ENCODE peak calls at places on chromosome 13, in eight cellular contexts. One of them, this sample, is unnamed.

GRCh38 chr13:110887242-110887954 is 27.5 kb downstream of the ANKRD10 start:
- DNase-seq in body of pancreas: no peak
- DNase-seq in GM12865: no peak
- DNase-seq in CD4-positive, alpha-beta T cell: no peak
- DNase-seq in astrocyte: no peak
- DNase-seq in lower leg skin: no peak
- DNase-seq in mucosa of descending colon: no peak
- DNase-seq in heart left ventricle: no peak
- DNase-seq in this sample: peak; percentile 40

GRCh38 chr13:34617684-34618083 is 324.4 kb upstream of the NBEA start:
- DNase-seq in body of pancreas: no peak
- DNase-seq in GM12865: no peak
- DNase-seq in CD4-positive, alpha-beta T cell: no peak
- DNase-seq in astrocyte: peak; percentile 27
- DNase-seq in lower leg skin: no peak
- DNase-seq in mucosa of descending colon: no peak
- DNase-seq in heart left ventricle: no peak
- DNase-seq in this sample: no peak

GRCh38 chr13:69793803-69794453 is 313.7 kb upstream of the ATXN8OS start:
- DNase-seq in body of pancreas: no peak
- DNase-seq in GM12865: no peak
- DNase-seq in CD4-positive, alpha-beta T cell: no peak
- DNase-seq in astrocyte: no peak
- DNase-seq in lower leg skin: no peak
- DNase-seq in mucosa of descending colon: no peak
- DNase-seq in heart left ventricle: no peak
- DNase-seq in this sample: no peak

GRCh38 chr13:71712988-71713653 is 153.9 kb downstream of the DACH1 start:
- DNase-seq in body of pancreas: no peak
- DNase-seq in GM12865: no peak
- DNase-seq in CD4-positive, alpha-beta T cell: no peak
- DNase-seq in astrocyte: no peak
- DNase-seq in lower leg skin: no peak
- DNase-seq in mucosa of descending colon: peak; percentile 17
- DNase-seq in heart left ventricle: peak; percentile 26
- DNase-seq in this sample: no peak

GRCh38 chr13:79442221-79442620 is 36.2 kb upstream of the RBM26 start:
- DNase-seq in body of pancreas: no peak
- DNase-seq in GM12865: no peak
- DNase-seq in CD4-positive, alpha-beta T cell: no peak
- DNase-seq in astrocyte: peak; percentile 18
- DNase-seq in lower leg skin: no peak
- DNase-seq in mucosa of descending colon: no peak
- DNase-seq in heart left ventricle: no peak
- DNase-seq in this sample: no peak

GRCh38 chr13:77990973-77991372 is 72.3 kb upstream of the EDNRB start:
- DNase-seq in body of pancreas: no peak
- DNase-seq in GM12865: no peak
- DNase-seq in CD4-positive, alpha-beta T cell: no peak
- DNase-seq in astrocyte: no peak
- DNase-seq in lower leg skin: no peak
- DNase-seq in mucosa of descending colon: no peak
- DNase-seq in heart left ventricle: no peak
- DNase-seq in this sample: no peak

GRCh38 chr13:49561064-49561410 is 24.3 kb downstream of the RCBTB1 start:
- DNase-seq in body of pancreas: peak; percentile 53
- DNase-seq in GM12865: no peak
- DNase-seq in CD4-positive, alpha-beta T cell: no peak
- DNase-seq in astrocyte: peak; percentile 10
- DNase-seq in lower leg skin: no peak
- DNase-seq in mucosa of descending colon: no peak
- DNase-seq in heart left ventricle: peak; percentile 28
- DNase-seq in this sample: no peak

GRCh38 chr13:78121459-78122348 is 203.1 kb upstream of the EDNRB start:
- DNase-seq in body of pancreas: peak; percentile 52
- DNase-seq in GM12865: peak; percentile 80
- DNase-seq in CD4-positive, alpha-beta T cell: no peak
- DNase-seq in astrocyte: peak; percentile 26
- DNase-seq in lower leg skin: no peak
- DNase-seq in mucosa of descending colon: peak; percentile 41
- DNase-seq in heart left ventricle: peak; percentile 42
- DNase-seq in this sample: peak; percentile 70

GRCh38 chr13:94210826-94211225 is 268.7 kb downstream of the DCT start:
- DNase-seq in body of pancreas: no peak
- DNase-seq in GM12865: peak; percentile 38
- DNase-seq in CD4-positive, alpha-beta T cell: no peak
- DNase-seq in astrocyte: no peak
- DNase-seq in lower leg skin: no peak
- DNase-seq in mucosa of descending colon: no peak
- DNase-seq in heart left ventricle: no peak
- DNase-seq in this sample: no peak

GRCh38 chr13:113836917-113837553 is 26.8 kb downstream of the GAS6 start:
- DNase-seq in body of pancreas: peak; percentile 67
- DNase-seq in GM12865: peak; percentile 39
- DNase-seq in CD4-positive, alpha-beta T cell: no peak
- DNase-seq in astrocyte: peak; percentile 87
- DNase-seq in lower leg skin: no peak
- DNase-seq in mucosa of descending colon: peak; percentile 48
- DNase-seq in heart left ventricle: peak; percentile 75
- DNase-seq in this sample: peak; percentile 85

GRCh38 chr13:94947965-94948371 is 235.6 kb upstream of the SOX21 start:
- DNase-seq in body of pancreas: no peak
- DNase-seq in GM12865: no peak
- DNase-seq in CD4-positive, alpha-beta T cell: no peak
- DNase-seq in astrocyte: peak; percentile 41
- DNase-seq in lower leg skin: no peak
- DNase-seq in mucosa of descending colon: no peak
- DNase-seq in heart left ventricle: no peak
- DNase-seq in this sample: no peak

GRCh38 chr13:30022796-30023195 is 172.4 kb upstream of the UBL3 start:
- DNase-seq in body of pancreas: no peak
- DNase-seq in GM12865: no peak
- DNase-seq in CD4-positive, alpha-beta T cell: no peak
- DNase-seq in astrocyte: no peak
- DNase-seq in lower leg skin: no peak
- DNase-seq in mucosa of descending colon: no peak
- DNase-seq in heart left ventricle: no peak
- DNase-seq in this sample: no peak

GRCh38 chr13:46361535-46361934 is 25.5 kb downstream of the RUBCNL start:
- DNase-seq in body of pancreas: no peak
- DNase-seq in GM12865: no peak
- DNase-seq in CD4-positive, alpha-beta T cell: no peak
- DNase-seq in astrocyte: no peak
- DNase-seq in lower leg skin: no peak
- DNase-seq in mucosa of descending colon: no peak
- DNase-seq in heart left ventricle: no peak
- DNase-seq in this sample: no peak

GRCh38 chr13:51125495-51126226 is 14.6 kb upstream of the C13orf42 start:
- DNase-seq in body of pancreas: peak; percentile 72
- DNase-seq in GM12865: peak; percentile 78
- DNase-seq in CD4-positive, alpha-beta T cell: no peak
- DNase-seq in astrocyte: peak; percentile 28
- DNase-seq in lower leg skin: no peak
- DNase-seq in mucosa of descending colon: peak; percentile 57
- DNase-seq in heart left ventricle: peak; percentile 35
- DNase-seq in this sample: peak; percentile 54

GRCh38 chr13:73859841-73860240 is 274.4 kb downstream of the KLF12 start:
- DNase-seq in body of pancreas: no peak
- DNase-seq in GM12865: no peak
- DNase-seq in CD4-positive, alpha-beta T cell: no peak
- DNase-seq in astrocyte: no peak
- DNase-seq in lower leg skin: no peak
- DNase-seq in mucosa of descending colon: no peak
- DNase-seq in heart left ventricle: no peak
- DNase-seq in this sample: no peak

GRCh38 chr13:58773280-58773859 is 1141.8 kb downstream of the PCDH17 start:
- DNase-seq in body of pancreas: no peak
- DNase-seq in GM12865: no peak
- DNase-seq in CD4-positive, alpha-beta T cell: no peak
- DNase-seq in astrocyte: no peak
- DNase-seq in lower leg skin: no peak
- DNase-seq in mucosa of descending colon: no peak
- DNase-seq in heart left ventricle: no peak
- DNase-seq in this sample: no peak

GRCh38 chr13:111577429-111577828 is 257.0 kb downstream of the TEX29 start:
- DNase-seq in body of pancreas: no peak
- DNase-seq in GM12865: no peak
- DNase-seq in CD4-positive, alpha-beta T cell: no peak
- DNase-seq in astrocyte: no peak
- DNase-seq in lower leg skin: no peak
- DNase-seq in mucosa of descending colon: no peak
- DNase-seq in heart left ventricle: no peak
- DNase-seq in this sample: no peak

GRCh38 chr13:98992355-98992754 is 14.5 kb upstream of the DOCK9 start:
- DNase-seq in body of pancreas: no peak
- DNase-seq in GM12865: peak; percentile 23
- DNase-seq in CD4-positive, alpha-beta T cell: no peak
- DNase-seq in astrocyte: peak; percentile 18
- DNase-seq in lower leg skin: no peak
- DNase-seq in mucosa of descending colon: no peak
- DNase-seq in heart left ventricle: no peak
- DNase-seq in this sample: peak; percentile 19

GRCh38 chr13:94596575-94596971 is 621 bp upstream of the TGDS start:
- DNase-seq in body of pancreas: no peak
- DNase-seq in GM12865: no peak
- DNase-seq in CD4-positive, alpha-beta T cell: no peak
- DNase-seq in astrocyte: no peak
- DNase-seq in lower leg skin: no peak
- DNase-seq in mucosa of descending colon: peak; percentile 36
- DNase-seq in heart left ventricle: no peak
- DNase-seq in this sample: no peak

GRCh38 chr13:100230813-100231575 is 142.1 kb downstream of the PCCA start:
- DNase-seq in body of pancreas: no peak
- DNase-seq in GM12865: peak; percentile 13
- DNase-seq in CD4-positive, alpha-beta T cell: no peak
- DNase-seq in astrocyte: no peak
- DNase-seq in lower leg skin: no peak
- DNase-seq in mucosa of descending colon: no peak
- DNase-seq in heart left ventricle: no peak
- DNase-seq in this sample: no peak

GRCh38 chr13:81058211-81058915 is 717.4 kb upstream of the SPRY2 start:
- DNase-seq in body of pancreas: no peak
- DNase-seq in GM12865: no peak
- DNase-seq in CD4-positive, alpha-beta T cell: no peak
- DNase-seq in astrocyte: no peak
- DNase-seq in lower leg skin: no peak
- DNase-seq in mucosa of descending colon: no peak
- DNase-seq in heart left ventricle: no peak
- DNase-seq in this sample: no peak

GRCh38 chr13:46202188-46202795 is 9.4 kb upstream of the LRRC63 start:
- DNase-seq in body of pancreas: no peak
- DNase-seq in GM12865: peak; percentile 22
- DNase-seq in CD4-positive, alpha-beta T cell: no peak
- DNase-seq in astrocyte: no peak
- DNase-seq in lower leg skin: no peak
- DNase-seq in mucosa of descending colon: no peak
- DNase-seq in heart left ventricle: no peak
- DNase-seq in this sample: no peak

GRCh38 chr13:35530147-35530546 is 53.7 kb upstream of the MAB21L1 start:
- DNase-seq in body of pancreas: no peak
- DNase-seq in GM12865: peak; percentile 5
- DNase-seq in CD4-positive, alpha-beta T cell: no peak
- DNase-seq in astrocyte: no peak
- DNase-seq in lower leg skin: no peak
- DNase-seq in mucosa of descending colon: no peak
- DNase-seq in heart left ventricle: peak; percentile 42
- DNase-seq in this sample: no peak

GRCh38 chr13:59144700-59145099 is 1019.0 kb downstream of the DIAPH3 start:
- DNase-seq in body of pancreas: peak; percentile 13
- DNase-seq in GM12865: no peak
- DNase-seq in CD4-positive, alpha-beta T cell: no peak
- DNase-seq in astrocyte: peak; percentile 39
- DNase-seq in lower leg skin: no peak
- DNase-seq in mucosa of descending colon: no peak
- DNase-seq in heart left ventricle: no peak
- DNase-seq in this sample: no peak

GRCh38 chr13:99119686-99120085 is 81.0 kb upstream of the UBAC2 start:
- DNase-seq in body of pancreas: no peak
- DNase-seq in GM12865: peak; percentile 8
- DNase-seq in CD4-positive, alpha-beta T cell: no peak
- DNase-seq in astrocyte: no peak
- DNase-seq in lower leg skin: no peak
- DNase-seq in mucosa of descending colon: no peak
- DNase-seq in heart left ventricle: no peak
- DNase-seq in this sample: no peak

GRCh38 chr13:112835344-112835743 is 133.7 kb upstream of the MCF2L start:
- DNase-seq in body of pancreas: no peak
- DNase-seq in GM12865: no peak
- DNase-seq in CD4-positive, alpha-beta T cell: no peak
- DNase-seq in astrocyte: no peak
- DNase-seq in lower leg skin: no peak
- DNase-seq in mucosa of descending colon: no peak
- DNase-seq in heart left ventricle: no peak
- DNase-seq in this sample: no peak

GRCh38 chr13:43878897-43879322 is 630 bp downstream of the CCDC122 start:
- DNase-seq in body of pancreas: peak; percentile 72
- DNase-seq in GM12865: peak; percentile 77
- DNase-seq in CD4-positive, alpha-beta T cell: no peak
- DNase-seq in astrocyte: peak; percentile 68
- DNase-seq in lower leg skin: peak; percentile 96
- DNase-seq in mucosa of descending colon: peak; percentile 74
- DNase-seq in heart left ventricle: peak; percentile 75
- DNase-seq in this sample: peak; percentile 81

GRCh38 chr13:95950103-95950502 is 103.1 kb downstream of the UGGT2 start:
- DNase-seq in body of pancreas: no peak
- DNase-seq in GM12865: no peak
- DNase-seq in CD4-positive, alpha-beta T cell: no peak
- DNase-seq in astrocyte: no peak
- DNase-seq in lower leg skin: no peak
- DNase-seq in mucosa of descending colon: no peak
- DNase-seq in heart left ventricle: no peak
- DNase-seq in this sample: no peak

GRCh38 chr13:74325106-74325505 is 190.9 kb upstream of the KLF12 start:
- DNase-seq in body of pancreas: peak; percentile 41
- DNase-seq in GM12865: no peak
- DNase-seq in CD4-positive, alpha-beta T cell: no peak
- DNase-seq in astrocyte: peak; percentile 77
- DNase-seq in lower leg skin: no peak
- DNase-seq in mucosa of descending colon: no peak
- DNase-seq in heart left ventricle: peak; percentile 23
- DNase-seq in this sample: peak; percentile 87

GRCh38 chr13:47480121-47480520 is 521.0 kb downstream of the SUCLA2 start:
- DNase-seq in body of pancreas: no peak
- DNase-seq in GM12865: no peak
- DNase-seq in CD4-positive, alpha-beta T cell: no peak
- DNase-seq in astrocyte: peak; percentile 93
- DNase-seq in lower leg skin: no peak
- DNase-seq in mucosa of descending colon: no peak
- DNase-seq in heart left ventricle: no peak
- DNase-seq in this sample: peak; percentile 96

GRCh38 chr13:102402292-102402691 is 444 bp upstream of the FGF14 start:
- DNase-seq in body of pancreas: peak; percentile 31
- DNase-seq in GM12865: no peak
- DNase-seq in CD4-positive, alpha-beta T cell: no peak
- DNase-seq in astrocyte: peak; percentile 44
- DNase-seq in lower leg skin: peak; percentile 85
- DNase-seq in mucosa of descending colon: no peak
- DNase-seq in heart left ventricle: peak; percentile 29
- DNase-seq in this sample: peak; percentile 39

GRCh38 chr13:44155422-44156293 is 218.0 kb upstream of the SERP2 start:
- DNase-seq in body of pancreas: peak; percentile 77
- DNase-seq in GM12865: no peak
- DNase-seq in CD4-positive, alpha-beta T cell: no peak
- DNase-seq in astrocyte: no peak
- DNase-seq in lower leg skin: peak; percentile 88
- DNase-seq in mucosa of descending colon: peak; percentile 82
- DNase-seq in heart left ventricle: peak; percentile 62
- DNase-seq in this sample: peak; percentile 45

GRCh38 chr13:107374038-107374437 is 806.1 kb upstream of the ARGLU1 start:
- DNase-seq in body of pancreas: no peak
- DNase-seq in GM12865: no peak
- DNase-seq in CD4-positive, alpha-beta T cell: no peak
- DNase-seq in astrocyte: peak; percentile 68
- DNase-seq in lower leg skin: no peak
- DNase-seq in mucosa of descending colon: no peak
- DNase-seq in heart left ventricle: no peak
- DNase-seq in this sample: peak; percentile 83

GRCh38 chr13:30774214-30774730 is 38.9 kb downstream of the ALOX5AP start:
- DNase-seq in body of pancreas: no peak
- DNase-seq in GM12865: peak; percentile 76
- DNase-seq in CD4-positive, alpha-beta T cell: no peak
- DNase-seq in astrocyte: no peak
- DNase-seq in lower leg skin: no peak
- DNase-seq in mucosa of descending colon: no peak
- DNase-seq in heart left ventricle: no peak
- DNase-seq in this sample: no peak

This sample was measured in IMR-90.